ENCODE peak calls at places on chromosomes 12 and 14, in four cellular contexts. One of them, this sample, is unnamed.

GRCh38 chr12:2650261-2651060 is 144.3 kb upstream of the FKBP4 start:
- ATAC-seq in GM23338: no peak
- ATAC-seq in K562: no peak
- ATAC-seq in HCT116: no peak
- ATAC-seq in this sample: no peak

GRCh38 chr14:94936411-94936892 is 166.5 kb upstream of the GSC start:
- ATAC-seq in GM23338: peak; percentile 36
- ATAC-seq in HCT116: no peak
- ATAC-seq in K562: no peak
- ATAC-seq in this sample: peak; percentile 83

GRCh38 chr14:71554959-71555612 is 377.1 kb upstream of the RGS6 start:
- ATAC-seq in K562: no peak
- ATAC-seq in HCT116: no peak
- ATAC-seq in GM23338: no peak
- ATAC-seq in this sample: no peak

GRCh38 chr12:112855375-112855774 is 51.4 kb upstream of the OAS1 start:
- ATAC-seq in GM23338: peak; percentile 92
- ATAC-seq in HCT116: peak; percentile 92
- ATAC-seq in K562: no peak
- ATAC-seq in this sample: no peak

GRCh38 chr12:122528992-122529391 is 1.9 kb downstream of the KNTC1 start:
- ATAC-seq in K562: no peak
- ATAC-seq in GM23338: no peak
- ATAC-seq in HCT116: no peak
- ATAC-seq in this sample: no peak

GRCh38 chr12:88334271-88334670 is 192.2 kb downstream of the TMTC3 start:
- ATAC-seq in GM23338: peak; percentile 78
- ATAC-seq in HCT116: no peak
- ATAC-seq in K562: no peak
- ATAC-seq in this sample: peak; percentile 69

GRCh38 chr12:25755681-25756260 is 202.7 kb upstream of the LMNTD1 start:
- ATAC-seq in HCT116: no peak
- ATAC-seq in K562: no peak
- ATAC-seq in GM23338: no peak
- ATAC-seq in this sample: no peak

GRCh38 chr14:61578745-61579144 is 116.6 kb upstream of the HIF1A start:
- ATAC-seq in K562: no peak
- ATAC-seq in HCT116: no peak
- ATAC-seq in GM23338: no peak
- ATAC-seq in this sample: no peak

GRCh38 chr12:100827901-100828520 is 33.4 kb downstream of the ANO4 start:
- ATAC-seq in K562: peak; percentile 64
- ATAC-seq in HCT116: peak; percentile 88
- ATAC-seq in GM23338: peak; percentile 84
- ATAC-seq in this sample: no peak

GRCh38 chr14:88482524-88482923 is 72.3 kb downstream of the PTPN21 start:
- ATAC-seq in GM23338: peak; percentile 88
- ATAC-seq in K562: no peak
- ATAC-seq in HCT116: no peak
- ATAC-seq in this sample: no peak

GRCh38 chr12:19045421-19045820 is 84.1 kb upstream of the PLEKHA5 start:
- ATAC-seq in GM23338: no peak
- ATAC-seq in HCT116: no peak
- ATAC-seq in K562: no peak
- ATAC-seq in this sample: no peak

GRCh38 chr12:53996188-53996885 is 3.6 kb upstream of the HOXC9 start:
- ATAC-seq in HCT116: peak; percentile 19
- ATAC-seq in K562: peak; percentile 3
- ATAC-seq in GM23338: peak; percentile 2
- ATAC-seq in this sample: no peak

GRCh38 chr12:105983622-105984325 is 155.0 kb downstream of the NUAK1 start:
- ATAC-seq in HCT116: no peak
- ATAC-seq in K562: no peak
- ATAC-seq in GM23338: no peak
- ATAC-seq in this sample: no peak

GRCh38 chr12:4910502-4911315 is 1.0 kb downstream of the KCNA1 start:
- ATAC-seq in K562: no peak
- ATAC-seq in GM23338: peak; percentile 7
- ATAC-seq in HCT116: no peak
- ATAC-seq in this sample: no peak

GRCh38 chr12:130715996-130716917 is at the start of gene RIMBP2:
- ATAC-seq in K562: no peak
- ATAC-seq in HCT116: peak; percentile 31
- ATAC-seq in GM23338: peak; percentile 47
- ATAC-seq in this sample: no peak

GRCh38 chr12:12010277-12011031 is 60.3 kb upstream of the BCL2L14 start:
- ATAC-seq in K562: no peak
- ATAC-seq in HCT116: no peak
- ATAC-seq in GM23338: no peak
- ATAC-seq in this sample: peak; percentile 55
- H3K4me1 ChIP-seq in K562: peaks cover 4% of the 10 kb centered on the region
- H3K4me1 ChIP-seq in HCT116: peaks cover 20% of the 10 kb centered on the region
- H3K4me1 ChIP-seq in GM23338: peaks cover 30% of the 10 kb centered on the region
- H3K4me1 ChIP-seq in this sample: no peaks in the 10 kb centered on the region

GRCh38 chr14:74964787-74965769 is 9.7 kb upstream of the PGF start:
- ATAC-seq in HCT116: no peak
- ATAC-seq in GM23338: no peak
- ATAC-seq in K562: no peak
- ATAC-seq in this sample: no peak
- TF ChIP-seq POLR2AphosphoS5 in HCT116: no peak
- TF ChIP-seq POLR2AphosphoS5 in GM23338: no peak
- TF ChIP-seq POLR2AphosphoS5 in K562: no peak
- TF ChIP-seq POLR2AphosphoS5 in this sample: no peak

DNA sequence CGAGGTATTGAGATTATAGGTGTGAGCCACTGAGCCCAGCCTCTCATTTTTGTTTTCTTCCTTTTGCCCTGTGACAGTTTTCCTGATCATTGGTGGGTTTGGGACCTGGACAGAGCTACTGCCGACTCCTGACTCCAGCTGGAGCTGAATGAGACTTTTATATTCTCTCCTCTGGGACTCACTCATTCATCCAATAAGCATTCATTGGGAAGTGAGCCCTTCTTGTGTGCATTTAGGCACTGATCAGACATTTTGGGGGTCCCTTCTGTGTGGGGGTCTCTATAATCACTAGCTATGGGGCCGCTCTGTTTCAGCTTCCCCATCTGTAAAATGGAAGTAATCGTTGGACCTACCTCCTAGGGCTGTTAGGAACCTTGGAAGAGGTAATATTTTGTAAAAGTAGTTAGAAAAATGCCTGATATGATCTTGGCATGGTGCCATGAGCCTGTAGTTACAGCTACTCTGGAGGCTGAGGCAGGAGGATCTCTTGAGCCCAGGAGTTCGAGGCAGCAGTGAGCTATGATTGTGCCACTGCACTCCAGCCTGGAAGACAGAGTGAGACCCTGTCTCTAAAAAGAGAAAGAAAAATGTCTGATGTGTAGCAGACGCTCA is 7.2 kb downstream of the SH2B3 start:
- ATAC-seq in K562: no peak
- ATAC-seq in HCT116: no peak
- ATAC-seq in GM23338: no peak
- ATAC-seq in this sample: no peak
- H3K4me1 ChIP-seq in K562: peaks cover 57% of the 10 kb centered on the region
- H3K4me1 ChIP-seq in HCT116: peaks cover 62% of the 10 kb centered on the region
- H3K4me1 ChIP-seq in GM23338: peaks cover 63% of the 10 kb centered on the region
- H3K4me1 ChIP-seq in this sample: peaks cover 65% of the 10 kb centered on the region

GRCh38 chr12:68844788-68845695 is 37.1 kb downstream of the MDM2 start:
- ATAC-seq in K562: peak; percentile 58
- ATAC-seq in HCT116: no peak
- ATAC-seq in GM23338: peak; percentile 35
- ATAC-seq in this sample: no peak
- TF ChIP-seq POLR2AphosphoS5 in K562: no peak
- TF ChIP-seq POLR2AphosphoS5 in HCT116: no peak
- TF ChIP-seq POLR2AphosphoS5 in GM23338: no peak
- TF ChIP-seq POLR2AphosphoS5 in this sample: no peak

GRCh38 chr12:104668274-104668718 is 211.5 kb downstream of the CHST11 start:
- ATAC-seq in K562: no peak
- ATAC-seq in HCT116: no peak
- ATAC-seq in GM23338: no peak
- ATAC-seq in this sample: no peak
- H3K4me1 ChIP-seq in K562: peaks cover 30% of the 10 kb centered on the region
- H3K4me1 ChIP-seq in HCT116: peaks cover 43% of the 10 kb centered on the region
- H3K4me1 ChIP-seq in GM23338: peaks cover 12% of the 10 kb centered on the region
- H3K4me1 ChIP-seq in this sample: no peaks in the 10 kb centered on the region

GRCh38 chr12:125455556-125455955 is 390.3 kb downstream of the AACS start:
- ATAC-seq in K562: no peak
- ATAC-seq in GM23338: peak; percentile 44
- ATAC-seq in HCT116: no peak
- ATAC-seq in this sample: no peak
- TF ChIP-seq POLR2AphosphoS5 in K562: no peak
- TF ChIP-seq POLR2AphosphoS5 in GM23338: no peak
- TF ChIP-seq POLR2AphosphoS5 in HCT116: no peak
- TF ChIP-seq POLR2AphosphoS5 in this sample: no peak

GRCh38 chr12:107325075-107325474 is 231.7 kb upstream of the CRY1 start:
- ATAC-seq in HCT116: no peak
- ATAC-seq in K562: no peak
- ATAC-seq in GM23338: no peak
- ATAC-seq in this sample: no peak
- H3K4me1 ChIP-seq in HCT116: peaks cover 59% of the 10 kb centered on the region
- H3K4me1 ChIP-seq in K562: peaks cover 4% of the 10 kb centered on the region
- H3K4me1 ChIP-seq in GM23338: peaks cover 10% of the 10 kb centered on the region
- H3K4me1 ChIP-seq in this sample: no peaks in the 10 kb centered on the region

GRCh38 chr14:58599707-58600106 is 38.1 kb upstream of the DACT1 start:
- ATAC-seq in GM23338: no peak
- ATAC-seq in K562: no peak
- ATAC-seq in HCT116: no peak
- ATAC-seq in this sample: no peak
- TF ChIP-seq POLR2AphosphoS5 in GM23338: no peak
- TF ChIP-seq POLR2AphosphoS5 in K562: no peak
- TF ChIP-seq POLR2AphosphoS5 in HCT116: no peak
- TF ChIP-seq POLR2AphosphoS5 in this sample: no peak

DNA sequence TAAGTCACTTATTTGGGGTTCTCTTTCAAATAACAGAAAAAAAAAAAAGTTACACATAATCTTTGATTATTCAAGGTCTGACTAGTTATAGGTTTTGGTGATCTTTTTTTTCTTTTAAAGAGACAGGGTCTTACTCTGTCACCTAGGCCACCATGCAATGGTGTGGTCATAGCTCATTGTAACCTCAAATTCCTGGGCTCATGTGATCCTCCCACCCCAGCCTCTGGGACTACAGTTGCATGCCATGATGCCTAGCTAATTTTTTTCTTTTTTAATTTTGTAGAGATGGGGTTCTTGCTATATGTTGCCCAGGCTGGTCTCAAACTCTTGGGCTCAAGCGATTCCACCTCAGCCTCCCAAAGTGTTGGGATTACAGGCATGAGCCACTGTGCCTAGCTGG is 56.5 kb upstream of the CFL2 start:
- ATAC-seq in GM23338: no peak
- ATAC-seq in HCT116: no peak
- ATAC-seq in K562: no peak
- ATAC-seq in this sample: no peak
- H3K4me1 ChIP-seq in GM23338: no peaks in the 10 kb centered on the region
- H3K4me1 ChIP-seq in HCT116: no peaks in the 10 kb centered on the region
- H3K4me1 ChIP-seq in K562: no peaks in the 10 kb centered on the region
- H3K4me1 ChIP-seq in this sample: no peaks in the 10 kb centered on the region

GRCh38 chr12:50572275-50572674 is 67.5 kb downstream of the DIP2B start:
- ATAC-seq in K562: no peak
- ATAC-seq in HCT116: no peak
- ATAC-seq in GM23338: no peak
- ATAC-seq in this sample: peak; percentile 91

GRCh38 chr12:50569876-50570275 is 65.1 kb downstream of the DIP2B start:
- ATAC-seq in HCT116: no peak
- ATAC-seq in K562: no peak
- ATAC-seq in GM23338: no peak
- ATAC-seq in this sample: no peak

GRCh38 chr12:50568338-50569155 is 63.8 kb downstream of the DIP2B start:
- ATAC-seq in GM23338: peak; percentile 19
- ATAC-seq in K562: no peak
- ATAC-seq in HCT116: no peak
- ATAC-seq in this sample: peak; percentile 11

GRCh38 chr12:50567926-50568325 is 63.1 kb downstream of the DIP2B start:
- ATAC-seq in HCT116: no peak
- ATAC-seq in K562: no peak
- ATAC-seq in GM23338: no peak
- ATAC-seq in this sample: no peak

DNA sequence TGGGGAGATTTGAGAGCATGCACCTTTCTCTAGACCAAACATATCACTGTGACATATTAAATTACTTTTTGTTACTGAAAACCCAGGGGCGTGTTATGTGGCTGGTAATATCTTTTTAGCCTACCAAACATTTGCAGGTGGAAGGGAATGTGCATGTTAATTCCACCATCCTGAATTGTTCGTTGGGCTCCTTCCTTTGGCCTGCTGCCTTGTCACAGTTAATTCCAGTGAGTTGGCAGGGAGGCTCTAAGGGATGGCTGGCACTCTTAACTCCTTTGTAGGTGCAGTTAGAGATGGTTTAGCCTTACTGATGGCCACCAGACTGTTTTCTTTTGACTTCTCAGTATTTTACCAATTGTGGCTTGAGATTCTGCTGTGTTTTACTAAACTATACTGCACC is 64.5 kb downstream of the DIP2B start:
- ATAC-seq in GM23338: peak; percentile 59
- ATAC-seq in HCT116: no peak
- ATAC-seq in K562: no peak
- ATAC-seq in this sample: no peak
- TF ChIP-seq POLR2AphosphoS5 in GM23338: no peak
- TF ChIP-seq POLR2AphosphoS5 in HCT116: no peak
- TF ChIP-seq POLR2AphosphoS5 in K562: no peak
- TF ChIP-seq POLR2AphosphoS5 in this sample: no peak